ENCODE peak calls at places on chromosomes 16 and 17, in nine cellular contexts. One of them, this sample, is unnamed.

GRCh38 chr17:47615766-47616424 is 33.8 kb upstream of the KPNB1 start:
- DNase-seq in foreskin melanocyte: peak; percentile 52
- DNase-seq in activated naive CD4-positive, alpha-beta T cell treated with anti-CD3 and anti-CD28 coated beads, Interleukin-2, amount 50 U/mL, for 72 hours: no peak
- DNase-seq in adipocyte: peak; percentile 88
- DNase-seq in stimulated activated naive B cell treated with anti-CD40 and anti-IgM and Interleukin-4, amounts not matched to agents 10 μg/mL and 1 μg/mL and 100 μg/mL, for 72 hours: no peak
- DNase-seq in cardiac septum: no peak
- DNase-seq in AG04449: no peak
- DNase-seq in AG09319: no peak
- DNase-seq in hepatic stellate cell: no peak
- DNase-seq in this sample: no peak

GRCh38 chr17:17491546-17491988 is 4.6 kb downstream of the RASD1 start:
- DNase-seq in activated naive CD4-positive, alpha-beta T cell treated with anti-CD3 and anti-CD28 coated beads, Interleukin-2, amount 50 U/mL, for 72 hours: no peak
- DNase-seq in hepatic stellate cell: no peak
- DNase-seq in AG04449: no peak
- DNase-seq in stimulated activated naive B cell treated with anti-CD40 and anti-IgM and Interleukin-4, amounts not matched to agents 10 μg/mL and 1 μg/mL and 100 μg/mL, for 72 hours: no peak
- DNase-seq in cardiac septum: no peak
- DNase-seq in adipocyte: no peak
- DNase-seq in foreskin melanocyte: no peak
- DNase-seq in AG09319: no peak
- DNase-seq in this sample: no peak

GRCh38 chr16:86854895-86855294 is 276.5 kb downstream of the FOXL1 start:
- DNase-seq in hepatic stellate cell: no peak
- DNase-seq in cardiac septum: no peak
- DNase-seq in adipocyte: peak; percentile 62
- DNase-seq in foreskin melanocyte: no peak
- DNase-seq in stimulated activated naive B cell treated with anti-CD40 and anti-IgM and Interleukin-4, amounts not matched to agents 10 μg/mL and 1 μg/mL and 100 μg/mL, for 72 hours: no peak
- DNase-seq in AG09319: no peak
- DNase-seq in activated naive CD4-positive, alpha-beta T cell treated with anti-CD3 and anti-CD28 coated beads, Interleukin-2, amount 50 U/mL, for 72 hours: no peak
- DNase-seq in AG04449: no peak
- DNase-seq in this sample: no peak

GRCh38 chr17:71085238-71086033 is 916.1 kb downstream of the KCNJ2 start:
- DNase-seq in AG04449: no peak
- DNase-seq in foreskin melanocyte: no peak
- DNase-seq in hepatic stellate cell: no peak
- DNase-seq in adipocyte: no peak
- DNase-seq in cardiac septum: no peak
- DNase-seq in AG09319: no peak
- DNase-seq in stimulated activated naive B cell treated with anti-CD40 and anti-IgM and Interleukin-4, amounts not matched to agents 10 μg/mL and 1 μg/mL and 100 μg/mL, for 72 hours: no peak
- DNase-seq in activated naive CD4-positive, alpha-beta T cell treated with anti-CD3 and anti-CD28 coated beads, Interleukin-2, amount 50 U/mL, for 72 hours: no peak
- DNase-seq in this sample: no peak

GRCh38 chr17:80647746-80648145 is 103.1 kb downstream of the RPTOR start:
- DNase-seq in activated naive CD4-positive, alpha-beta T cell treated with anti-CD3 and anti-CD28 coated beads, Interleukin-2, amount 50 U/mL, for 72 hours: peak; percentile 25
- DNase-seq in adipocyte: peak; percentile 49
- DNase-seq in hepatic stellate cell: peak; percentile 83
- DNase-seq in AG09319: peak; percentile 15
- DNase-seq in foreskin melanocyte: no peak
- DNase-seq in AG04449: peak; percentile 75
- DNase-seq in stimulated activated naive B cell treated with anti-CD40 and anti-IgM and Interleukin-4, amounts not matched to agents 10 μg/mL and 1 μg/mL and 100 μg/mL, for 72 hours: no peak
- DNase-seq in cardiac septum: no peak
- DNase-seq in this sample: peak; percentile 83

GRCh38 chr16:51876934-51877333 is 670.0 kb downstream of the TOX3 start:
- DNase-seq in AG09319: no peak
- DNase-seq in adipocyte: no peak
- DNase-seq in AG04449: no peak
- DNase-seq in hepatic stellate cell: no peak
- DNase-seq in cardiac septum: no peak
- DNase-seq in activated naive CD4-positive, alpha-beta T cell treated with anti-CD3 and anti-CD28 coated beads, Interleukin-2, amount 50 U/mL, for 72 hours: no peak
- DNase-seq in stimulated activated naive B cell treated with anti-CD40 and anti-IgM and Interleukin-4, amounts not matched to agents 10 μg/mL and 1 μg/mL and 100 μg/mL, for 72 hours: no peak
- DNase-seq in foreskin melanocyte: no peak
- DNase-seq in this sample: no peak

GRCh38 chr17:29245401-29245800 is 1.3 kb upstream of the CRYBA1 start:
- DNase-seq in cardiac septum: no peak
- DNase-seq in activated naive CD4-positive, alpha-beta T cell treated with anti-CD3 and anti-CD28 coated beads, Interleukin-2, amount 50 U/mL, for 72 hours: no peak
- DNase-seq in hepatic stellate cell: no peak
- DNase-seq in AG04449: no peak
- DNase-seq in AG09319: no peak
- DNase-seq in adipocyte: no peak
- DNase-seq in stimulated activated naive B cell treated with anti-CD40 and anti-IgM and Interleukin-4, amounts not matched to agents 10 μg/mL and 1 μg/mL and 100 μg/mL, for 72 hours: no peak
- DNase-seq in foreskin melanocyte: no peak
- DNase-seq in this sample: no peak

GRCh38 chr16:66135376-66135775 is 231.1 kb upstream of the CDH5 start:
- DNase-seq in hepatic stellate cell: peak; percentile 53
- DNase-seq in AG04449: no peak
- DNase-seq in adipocyte: no peak
- DNase-seq in foreskin melanocyte: no peak
- DNase-seq in cardiac septum: peak; percentile 83
- DNase-seq in stimulated activated naive B cell treated with anti-CD40 and anti-IgM and Interleukin-4, amounts not matched to agents 10 μg/mL and 1 μg/mL and 100 μg/mL, for 72 hours: no peak
- DNase-seq in AG09319: no peak
- DNase-seq in activated naive CD4-positive, alpha-beta T cell treated with anti-CD3 and anti-CD28 coated beads, Interleukin-2, amount 50 U/mL, for 72 hours: no peak
- DNase-seq in this sample: no peak

GRCh38 chr17:41520821-41521521 is 2.3 kb upstream of the KRT15 start:
- DNase-seq in activated naive CD4-positive, alpha-beta T cell treated with anti-CD3 and anti-CD28 coated beads, Interleukin-2, amount 50 U/mL, for 72 hours: no peak
- DNase-seq in foreskin melanocyte: no peak
- DNase-seq in cardiac septum: no peak
- DNase-seq in adipocyte: no peak
- DNase-seq in AG09319: no peak
- DNase-seq in stimulated activated naive B cell treated with anti-CD40 and anti-IgM and Interleukin-4, amounts not matched to agents 10 μg/mL and 1 μg/mL and 100 μg/mL, for 72 hours: no peak
- DNase-seq in AG04449: no peak
- DNase-seq in hepatic stellate cell: no peak
- DNase-seq in this sample: no peak

GRCh38 chr17:4948166-4948996 is at the start of gene PFN1:
- DNase-seq in stimulated activated naive B cell treated with anti-CD40 and anti-IgM and Interleukin-4, amounts not matched to agents 10 μg/mL and 1 μg/mL and 100 μg/mL, for 72 hours: peak; percentile 77
- DNase-seq in AG09319: peak; percentile 87
- DNase-seq in AG04449: peak; percentile 63
- DNase-seq in hepatic stellate cell: peak; percentile 94
- DNase-seq in cardiac septum: peak; percentile 94
- DNase-seq in foreskin melanocyte: peak; percentile 87
- DNase-seq in activated naive CD4-positive, alpha-beta T cell treated with anti-CD3 and anti-CD28 coated beads, Interleukin-2, amount 50 U/mL, for 72 hours: peak; percentile 80
- DNase-seq in adipocyte: peak; percentile 98
- DNase-seq in this sample: no peak

GRCh38 chr17:79778504-79779087 is 648 bp downstream of the CBX2 start:
- DNase-seq in hepatic stellate cell: no peak
- DNase-seq in AG04449: no peak
- DNase-seq in foreskin melanocyte: no peak
- DNase-seq in activated naive CD4-positive, alpha-beta T cell treated with anti-CD3 and anti-CD28 coated beads, Interleukin-2, amount 50 U/mL, for 72 hours: peak; percentile 25
- DNase-seq in adipocyte: no peak
- DNase-seq in AG09319: no peak
- DNase-seq in stimulated activated naive B cell treated with anti-CD40 and anti-IgM and Interleukin-4, amounts not matched to agents 10 μg/mL and 1 μg/mL and 100 μg/mL, for 72 hours: no peak
- DNase-seq in cardiac septum: no peak
- DNase-seq in this sample: no peak

GRCh38 chr16:65446441-65446840 is 324.6 kb upstream of the CDH11 start:
- DNase-seq in cardiac septum: no peak
- DNase-seq in AG04449: no peak
- DNase-seq in activated naive CD4-positive, alpha-beta T cell treated with anti-CD3 and anti-CD28 coated beads, Interleukin-2, amount 50 U/mL, for 72 hours: no peak
- DNase-seq in stimulated activated naive B cell treated with anti-CD40 and anti-IgM and Interleukin-4, amounts not matched to agents 10 μg/mL and 1 μg/mL and 100 μg/mL, for 72 hours: no peak
- DNase-seq in AG09319: no peak
- DNase-seq in hepatic stellate cell: no peak
- DNase-seq in adipocyte: no peak
- DNase-seq in foreskin melanocyte: no peak
- DNase-seq in this sample: no peak

GRCh38 chr16:27515874-27516353 is 33.8 kb downstream of the GTF3C1 start:
- DNase-seq in stimulated activated naive B cell treated with anti-CD40 and anti-IgM and Interleukin-4, amounts not matched to agents 10 μg/mL and 1 μg/mL and 100 μg/mL, for 72 hours: peak; percentile 3
- DNase-seq in AG09319: no peak
- DNase-seq in foreskin melanocyte: no peak
- DNase-seq in adipocyte: peak; percentile 15
- DNase-seq in hepatic stellate cell: peak; percentile 63
- DNase-seq in AG04449: no peak
- DNase-seq in activated naive CD4-positive, alpha-beta T cell treated with anti-CD3 and anti-CD28 coated beads, Interleukin-2, amount 50 U/mL, for 72 hours: peak; percentile 32
- DNase-seq in cardiac septum: no peak
- DNase-seq in this sample: no peak

GRCh38 chr17:187130-187529 is 5.7 kb upstream of the DOC2B start:
- DNase-seq in activated naive CD4-positive, alpha-beta T cell treated with anti-CD3 and anti-CD28 coated beads, Interleukin-2, amount 50 U/mL, for 72 hours: no peak
- DNase-seq in AG04449: no peak
- DNase-seq in AG09319: no peak
- DNase-seq in adipocyte: no peak
- DNase-seq in foreskin melanocyte: no peak
- DNase-seq in hepatic stellate cell: no peak
- DNase-seq in cardiac septum: no peak
- DNase-seq in stimulated activated naive B cell treated with anti-CD40 and anti-IgM and Interleukin-4, amounts not matched to agents 10 μg/mL and 1 μg/mL and 100 μg/mL, for 72 hours: no peak
- DNase-seq in this sample: no peak